ENCODE peak calls at places on chromosomes 12 and 14, in nine cellular contexts. B is psoas muscle, Z is transverse colon, K is stomach, N is upper lobe of right lung, C is heart left ventricle, H is tibial artery, D is H9, E is HCT116. S is an unnamed sample. For H3K4me1 and H3K27me3, the result is how much of the 10 kb centered on the place peaks cover.

GRCh38 chr12:24039113-24039525 is 89.6 kb upstream of the SOX5 start:
- DNase-seq in B (no peak), Z (no peak), K (no peak), N (no peak), C (no peak), H (no peak), D (no peak), E (no peak), S (no peak)

GRCh38 chr12:92593734-92594402 is 108.9 kb upstream of the PLEKHG7 start:
- DNase-seq in B (peak), Z (peak), K (peak), N (peak), C (peak), H (peak), D (no peak), E (no peak), S (no peak)

GRCh38 chr12:85821759-85822158 is 14.4 kb downstream of the RASSF9 start:
- DNase-seq in B (no peak), Z (no peak), K (no peak), N (no peak), C (no peak), H (no peak), D (no peak), E (no peak), S (no peak)

GRCh38 chr12:95959107-95959506 is 16.0 kb downstream of the AMDHD1 start:
- DNase-seq in B (no peak), Z (no peak), K (no peak), N (no peak), C (no peak), H (no peak), D (no peak), E (peak), S (no peak)

GRCh38 chr12:30701056-30701455 is 5.4 kb upstream of the IPO8 start:
- DNase-seq in B (no peak), Z (no peak), K (no peak), N (no peak), C (no peak), H (no peak), D (no peak), E (no peak), S (no peak)

GRCh38 chr12:113488322-113488721 is 16.7 kb upstream of the LHX5 start:
- DNase-seq in B (no peak), Z (no peak), K (no peak), N (no peak), C (no peak), H (no peak), D (no peak), E (no peak), S (no peak)

GRCh38 chr14:23335623-23336022 is 14.4 kb downstream of the PABPN1 start:
- DNase-seq in B (no peak), Z (no peak), K (no peak), N (no peak), C (no peak), H (no peak), D (no peak), E (no peak), S (no peak)

GRCh38 chr12:40002178-40003169 is 103.4 kb downstream of the SLC2A13 start:
- DNase-seq in B (no peak), Z (no peak), K (peak), N (no peak), C (no peak), H (no peak), D (no peak), E (no peak), S (no peak)

GRCh38 chr14:56813143-56813551 is 2.9 kb upstream of the OTX2 start:
- DNase-seq in B (no peak), Z (no peak), K (no peak), N (no peak), C (no peak), H (no peak), D (no peak), E (no peak), S (no peak)

GRCh38 chr12:124188059-124188458 is 106.8 kb upstream of the RFLNA start:
- DNase-seq in B (no peak), Z (no peak), K (no peak), N (no peak), C (no peak), H (no peak), D (no peak), E (no peak), S (no peak)

GRCh38 chr14:29865299-29865698 is 62.3 kb downstream of the PRKD1 start:
- DNase-seq in B (no peak), Z (no peak), K (no peak), N (no peak), C (no peak), H (no peak), D (no peak), E (no peak), S (no peak)

GRCh38 chr14:90627478-90627877 is 188.8 kb downstream of the TTC7B start:
- DNase-seq in B (peak), Z (no peak), K (no peak), N (no peak), C (no peak), H (no peak), D (no peak), E (no peak), S (no peak)

GRCh38 chr14:67395876-67396189 is 16.1 kb downstream of the PLEK2 start:
- DNase-seq in B (no peak), Z (no peak), K (no peak), N (no peak), C (no peak), H (no peak), D (no peak), E (no peak), S (no peak)

GRCh38 chr12:121980211-121980891 is 41.3 kb upstream of the BCL7A start:
- DNase-seq in B (no peak), Z (no peak), K (no peak), N (no peak), C (no peak), H (no peak), D (no peak), E (no peak), S (no peak)

GRCh38 chr14:79378020-79378419 is 833.3 kb downstream of the DIO2 start:
- DNase-seq in B (no peak), Z (no peak), K (no peak), N (no peak), C (no peak), H (no peak), D (peak), E (no peak), S (no peak)

GRCh38 chr14:74551903-74552371 is 58.4 kb downstream of the ISCA2 start:
- DNase-seq in B (peak), Z (no peak), K (no peak), N (no peak), C (peak), H (peak), D (no peak), E (no peak), S (no peak)

GRCh38 chr12:20372326-20373097 is 4.2 kb downstream of the PDE3A start:
- DNase-seq in B (no peak), Z (no peak), K (no peak), N (no peak), C (no peak), H (no peak), D (no peak), E (no peak), S (no peak)

GRCh38 chr12:20382117-20382516 is 13.8 kb downstream of the PDE3A start:
- DNase-seq in B (no peak), Z (no peak), K (no peak), N (no peak), C (no peak), H (no peak), D (no peak), E (no peak), S (no peak)

GRCh38 chr12:20374775-20375174 is 6.4 kb downstream of the PDE3A start:
- DNase-seq in B (no peak), Z (no peak), K (no peak), N (no peak), C (no peak), H (no peak), D (no peak), E (no peak), S (no peak)

GRCh38 chr12:20377750-20378149 is 9.4 kb downstream of the PDE3A start:
- DNase-seq in B (no peak), Z (no peak), K (no peak), N (no peak), C (no peak), H (no peak), D (no peak), E (no peak), S (no peak)

DNA sequence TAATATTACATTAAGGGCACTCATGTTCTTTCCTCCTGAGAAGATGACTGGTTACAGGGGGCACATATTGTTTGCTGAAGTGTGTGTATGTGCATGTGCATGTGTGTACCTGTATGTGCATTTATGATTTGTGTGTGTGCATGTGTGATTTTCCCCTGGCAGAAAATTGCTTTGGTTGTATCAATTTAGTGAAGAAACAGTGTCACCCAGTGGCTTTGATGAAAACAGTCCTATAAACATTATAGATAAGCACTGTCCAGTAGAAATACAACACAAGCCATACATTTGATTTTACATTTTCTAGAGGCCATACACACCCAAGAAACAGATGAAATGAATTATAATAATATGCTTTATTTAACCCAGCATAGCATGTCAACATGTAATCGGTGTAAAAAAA is 8.6 kb downstream of the PDE3A start:
- DNase-seq in B (no peak), Z (no peak), K (no peak), N (no peak), C (no peak), H (no peak), D (no peak), E (peak), S (peak)
- TF ChIP-seq CTCF in B (peak), Z (peak), K (no peak), N (peak), C (peak), H (peak), D (peak), E (peak), S (peak)

DNA sequence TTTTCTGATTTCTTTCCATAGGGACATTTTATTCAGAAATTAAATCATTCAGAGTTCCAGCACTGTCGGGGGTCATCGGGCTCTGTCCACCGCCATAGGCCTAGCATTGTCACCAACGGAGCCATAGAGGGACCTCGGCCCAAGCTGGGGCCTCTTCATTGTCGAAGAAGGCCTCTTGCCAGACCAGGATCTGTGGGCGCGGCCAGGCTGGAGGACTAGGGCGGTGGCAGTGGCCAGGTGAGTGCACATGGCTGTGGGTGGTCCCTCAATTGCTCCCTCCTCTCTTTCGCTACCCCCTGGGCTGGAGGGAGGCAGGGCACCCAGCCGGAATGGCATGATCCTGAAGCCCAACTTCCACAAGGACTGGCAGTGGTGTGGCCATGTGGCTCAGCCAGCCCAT is 10.6 kb upstream of the SPSB2 start:
- DNase-seq in B (no peak), Z (no peak), K (no peak), N (no peak), C (no peak), H (no peak), D (no peak), E (no peak), S (no peak)
- H3K4me1 ChIP-seq in B (under half), Z (under half), K (under half), N (under half), C (under half), H (under half), D (under half), E (under half), S (under half)

GRCh38 chr12:49960474-49961110 is 1.1 kb upstream of the AQP5 start:
- DNase-seq in B (no peak), Z (no peak), K (no peak), N (no peak), C (no peak), H (no peak), D (no peak), E (no peak), S (no peak)
- H3K27me3 ChIP-seq in B (under half), Z (half or more), K (under half), N (under half), C (under half), H (under half), D (under half), E (under half), S (under half)

GRCh38 chr14:99266181-99267178 is 5.5 kb downstream of the BCL11B start:
- DNase-seq in B (peak), Z (peak), K (peak), N (peak), C (peak), H (peak), D (peak), E (peak), S (peak)
- TF ChIP-seq CTCF in B (peak), Z (peak), K (peak), N (peak), C (peak), H (peak), D (peak), E (peak), S (peak)

DNA sequence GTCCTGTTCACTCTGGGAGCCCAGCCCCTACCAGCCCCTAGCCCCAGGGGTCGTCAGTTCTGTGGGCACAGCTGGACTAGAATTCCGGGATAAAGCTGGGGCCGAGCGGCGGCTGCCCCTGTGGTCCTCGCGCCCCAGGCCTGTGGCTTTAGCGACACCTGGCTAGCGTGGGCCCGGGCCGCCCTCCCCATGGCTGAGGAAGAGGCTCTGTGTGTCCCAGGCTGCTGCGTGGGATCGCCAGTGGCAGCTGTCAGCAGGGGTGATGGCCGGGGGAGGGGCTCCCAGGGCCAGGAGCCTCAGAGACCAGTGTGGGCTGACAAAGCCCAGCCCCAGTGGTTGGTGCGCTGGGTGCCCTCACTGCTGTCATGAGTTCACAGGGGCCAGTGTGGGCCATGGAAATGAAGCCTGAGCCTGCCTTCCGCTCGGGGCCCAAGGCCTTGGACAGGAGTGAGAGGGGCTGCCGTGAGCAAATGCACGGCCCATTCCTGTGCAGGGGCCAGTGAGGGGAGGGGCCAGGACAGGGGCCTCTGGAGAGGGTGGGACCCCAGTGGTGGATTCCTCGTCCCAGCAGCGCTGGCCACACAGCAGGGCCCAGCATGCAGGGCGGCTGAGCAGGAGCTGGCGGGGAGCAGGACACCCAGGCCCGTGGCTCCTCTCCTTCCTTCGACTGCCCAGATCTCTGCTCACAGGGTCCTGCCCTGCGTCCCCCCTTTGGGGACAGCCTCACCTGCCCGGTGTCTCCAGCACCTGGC is 11.4 kb downstream of the FBRSL1 start:
- DNase-seq in B (no peak), Z (no peak), K (no peak), N (no peak), C (no peak), H (no peak), D (no peak), E (no peak), S (no peak)
- H3K4me1 ChIP-seq in B (half or more), Z (half or more), K (half or more), N (under half), C (half or more), H (under half), D (under half), E (under half), S (under half)

GRCh38 chr12:52792185-52793029 is 3.5 kb downstream of the KRT3 start:
- DNase-seq in B (no peak), Z (no peak), K (no peak), N (peak), C (no peak), H (no peak), D (no peak), E (no peak), S (no peak)

GRCh38 chr12:52788876-52789636 is 6.9 kb downstream of the KRT3 start:
- DNase-seq in B (no peak), Z (no peak), K (no peak), N (no peak), C (no peak), H (no peak), D (no peak), E (no peak), S (no peak)

GRCh38 chr12:52789637-52790426 is 6.1 kb downstream of the KRT3 start:
- DNase-seq in B (no peak), Z (peak), K (peak), N (peak), C (no peak), H (no peak), D (peak), E (no peak), S (no peak)

GRCh38 chr12:52790427-52791270 is 5.3 kb downstream of the KRT3 start:
- DNase-seq in B (no peak), Z (no peak), K (no peak), N (peak), C (no peak), H (no peak), D (no peak), E (no peak), S (no peak)

GRCh38 chr12:52791271-52792184 is 4.4 kb downstream of the KRT3 start:
- DNase-seq in B (no peak), Z (no peak), K (no peak), N (peak), C (no peak), H (no peak), D (no peak), E (no peak), S (no peak)
- H3K27me3 ChIP-seq in B (under half), Z (under half), K (under half), N (half or more), C (under half), H (under half), D (under half), E (under half), S (under half)

GRCh38 chr12:49580572-49581535 is 12.9 kb upstream of the MCRS1 start:
- DNase-seq in B (peak), Z (peak), K (peak), N (no peak), C (peak), H (peak), D (peak), E (peak), S (peak)
- TF ChIP-seq CTCF in B (peak), Z (peak), K (no peak), N (peak), C (peak), H (peak), D (peak), E (peak), S (peak)

DNA sequence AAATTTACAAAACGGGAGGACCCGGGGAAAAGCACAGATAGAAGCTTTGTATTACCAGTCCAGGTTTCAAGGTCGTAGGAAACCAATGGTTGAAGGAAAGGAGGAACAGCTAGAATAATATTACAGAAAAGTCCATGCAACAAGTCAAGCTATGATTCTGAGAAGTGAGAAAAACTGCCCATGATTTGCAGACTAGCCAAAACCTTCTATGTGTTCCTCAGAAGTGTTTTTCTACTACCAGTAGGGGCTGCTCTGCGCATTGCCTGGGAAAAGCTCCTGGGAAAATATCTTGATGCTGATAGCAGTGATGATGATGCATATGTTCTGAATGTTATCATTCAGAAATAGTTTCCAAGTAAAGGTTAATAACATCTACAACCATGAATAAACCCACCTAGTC is 2.2 kb downstream of the PDZRN4 start:
- DNase-seq in B (no peak), Z (no peak), K (no peak), N (no peak), C (no peak), H (no peak), D (peak), E (no peak), S (no peak)
- H3K4me1 ChIP-seq in B (under half), Z (under half), K (under half), N (under half), C (under half), H (under half), D (under half), E (under half), S (under half)

GRCh38 chr14:104931323-104931770 is 6.7 kb downstream of the PLD4 start:
- DNase-seq in B (no peak), Z (no peak), K (no peak), N (no peak), C (peak), H (no peak), D (no peak), E (no peak), S (no peak)
- H3K27me3 ChIP-seq in B (under half), Z (under half), K (under half), N (under half), C (under half), H (under half), D (under half), E (under half), S (under half)

DNA sequence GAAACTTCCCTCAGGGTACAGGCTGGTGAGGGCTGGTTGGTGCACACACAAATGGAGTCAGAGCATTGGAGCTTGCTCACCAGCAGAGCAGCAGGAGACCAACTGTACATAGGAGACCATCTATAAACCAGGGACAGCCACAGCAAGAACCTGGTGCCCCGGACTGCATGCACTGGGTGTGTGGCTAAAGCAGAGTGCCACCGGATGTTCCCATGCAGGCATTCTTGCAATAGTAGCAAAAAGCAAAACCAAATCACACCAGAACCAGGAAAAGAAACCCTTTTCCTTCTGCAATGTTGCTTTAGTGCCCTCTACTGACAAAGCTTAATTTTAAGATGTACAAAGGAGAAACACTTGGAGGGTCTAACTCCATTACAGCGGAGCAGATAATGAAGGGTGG is 136.3 kb downstream of the MDGA2 start:
- DNase-seq in B (no peak), Z (no peak), K (no peak), N (no peak), C (no peak), H (no peak), D (peak), E (no peak), S (peak)
- TF ChIP-seq CTCF in B (no peak), Z (no peak), K (no peak), N (peak), C (peak), H (peak), D (peak), E (peak), S (peak)